ENCODE peak calls at places on chromosomes 2 and 18, in nine cellular contexts. Z is OCI-LY7, A is GM23248, F is HCT116, J is neural progenitor cell, B is GM23338, C is MM.1S, O is SK-N-SH, T is hepatocyte. E is an unnamed sample.

GRCh38 chr2:20218331-20219320 is 6.3 kb downstream of the SDC1 start:
- DNase-seq in A (no peak), B (no peak), F (no peak), Z (no peak), J (no peak), O (no peak), T (no peak), C (no peak), E (no peak)

GRCh38 chr18:35334821-35335220 is 9.4 kb downstream of the ZNF24 start:
- DNase-seq in F (no peak), A (peak), O (no peak), B (no peak), C (no peak), T (no peak), Z (no peak), J (no peak), E (peak)

GRCh38 chr18:46294751-46295150 is 190.6 kb downstream of the HAUS1 start:
- DNase-seq in F (no peak), B (no peak), A (no peak), J (no peak), O (no peak), C (no peak), Z (no peak), T (no peak), E (no peak)

GRCh38 chr2:76825409-76825970 is 696.7 kb downstream of the LRRTM4 start:
- DNase-seq in F (no peak), O (no peak), C (no peak), J (no peak), A (no peak), T (no peak), Z (no peak), B (no peak), E (no peak)

GRCh38 chr2:134647607-134648256 is 71.1 kb downstream of the TMEM163 start:
- DNase-seq in T (no peak), J (no peak), O (no peak), A (no peak), Z (no peak), F (no peak), C (no peak), B (no peak), E (no peak)

GRCh38 chr2:215878476-215879063 is 134.8 kb downstream of the MREG start:
- DNase-seq in J (no peak), T (no peak), Z (no peak), O (no peak), A (peak), B (no peak), F (no peak), C (no peak), E (peak)

GRCh38 chr2:165725421-165725820 is 68.6 kb downstream of the GALNT3 start:
- DNase-seq in J (no peak), Z (no peak), C (no peak), O (no peak), T (no peak), A (peak), B (no peak), F (no peak), E (peak)

GRCh38 chr2:159063677-159064076 is 95.2 kb downstream of the TANC1 start:
- DNase-seq in Z (no peak), O (no peak), B (no peak), J (no peak), A (no peak), F (no peak), T (no peak), C (no peak), E (no peak)

GRCh38 chr2:144944506-144945230 is 424.7 kb upstream of the ZEB2 start:
- DNase-seq in T (no peak), A (peak), Z (no peak), O (no peak), B (no peak), F (no peak), J (no peak), C (no peak), E (peak)

GRCh38 chr2:127448526-127448925 is 30.3 kb downstream of the PROC start:
- DNase-seq in B (no peak), J (no peak), Z (no peak), F (no peak), O (no peak), A (peak), T (no peak), C (no peak), E (peak)

GRCh38 chr2:160251566-160251965 is 51.5 kb upstream of the ITGB6 start:
- DNase-seq in F (no peak), B (no peak), O (no peak), Z (no peak), C (no peak), J (no peak), A (no peak), T (no peak), E (no peak)

GRCh38 chr2:239119346-239120126 is 271.7 kb downstream of the TWIST2 start:
- DNase-seq in T (no peak), B (no peak), O (no peak), Z (no peak), A (no peak), C (no peak), J (no peak), F (no peak), E (no peak)

GRCh38 chr2:189613650-189614420 is 33.2 kb upstream of the SLC40A1 start:
- DNase-seq in T (peak), A (peak), C (peak), F (no peak), O (peak), Z (no peak), J (no peak), B (no peak), E (no peak)

GRCh38 chr2:97936199-97936598 is 59.5 kb downstream of the TMEM131 start:
- DNase-seq in F (peak), Z (peak), C (peak), B (peak), O (no peak), T (peak), A (no peak), J (peak), E (peak)

GRCh38 chr2:70657246-70657645 is 103.6 kb upstream of the TGFA start:
- DNase-seq in O (no peak), Z (no peak), A (no peak), T (no peak), J (no peak), C (no peak), B (no peak), F (no peak), E (no peak)

GRCh38 chr18:62616331-62616805 is 93.5 kb downstream of the ZCCHC2 start:
- DNase-seq in C (no peak), A (peak), T (no peak), J (no peak), B (no peak), F (no peak), O (no peak), Z (no peak), E (no peak)

GRCh38 chr2:61371027-61371426 is 99.9 kb downstream of the USP34 start:
- DNase-seq in B (no peak), T (no peak), F (no peak), Z (no peak), A (peak), C (no peak), J (no peak), O (no peak), E (peak)

GRCh38 chr2:8169443-8169842 is 512.4 kb upstream of the ID2 start:
- DNase-seq in B (no peak), C (no peak), T (no peak), F (no peak), A (peak), O (no peak), J (no peak), Z (no peak), E (peak)

GRCh38 chr2:196160101-196160500 is 11.3 kb downstream of the STK17B start:
- DNase-seq in O (no peak), A (peak), B (peak), T (peak), J (peak), C (peak), Z (peak), F (peak), E (peak)

GRCh38 chr18:8153887-8154583 is 455.2 kb upstream of the RAB12 start:
- DNase-seq in A (peak), J (no peak), C (no peak), O (no peak), B (no peak), F (no peak), T (no peak), Z (no peak), E (peak)

GRCh38 chr2:189492451-189492850 is 51.2 kb downstream of the WDR75 start:
- DNase-seq in C (no peak), T (no peak), Z (no peak), O (no peak), A (peak), F (no peak), J (no peak), B (no peak), E (peak)

GRCh38 chr2:108404784-108405397 is 27.1 kb downstream of the SULT1C4 start:
- DNase-seq in C (no peak), T (no peak), O (no peak), J (no peak), A (no peak), B (no peak), Z (no peak), F (no peak), E (no peak)

GRCh38 chr2:38508311-38509039 is 94.3 kb downstream of the HNRNPLL start:
- DNase-seq in J (peak), Z (peak), C (peak), B (peak), F (peak), O (peak), A (peak), T (peak), E (peak)

GRCh38 chr2:10271946-10272345 is 30.8 kb upstream of the HPCAL1 start:
- DNase-seq in Z (no peak), F (no peak), C (no peak), O (peak), B (no peak), T (no peak), J (no peak), A (no peak), E (peak)

GRCh38 chr18:50855976-50856772 is 22.7 kb upstream of the ME2 start:
- DNase-seq in Z (no peak), B (no peak), J (no peak), O (no peak), A (peak), C (no peak), T (no peak), F (no peak), E (no peak)

GRCh38 chr2:84077504-84077903 is 381.6 kb downstream of the SUCLG1 start:
- DNase-seq in T (peak), F (peak), B (peak), O (peak), J (peak), C (peak), A (peak), Z (peak), E (peak)

GRCh38 chr2:237715459-237715947 is 83.1 kb upstream of the RBM44 start:
- DNase-seq in F (no peak), A (no peak), B (no peak), O (no peak), T (peak), J (no peak), Z (no peak), C (no peak), E (no peak)

GRCh38 chr18:13471971-13472628 is 253.5 kb downstream of the LDLRAD4 start:
- DNase-seq in A (no peak), J (peak), F (no peak), T (no peak), Z (no peak), C (no peak), B (peak), O (no peak), E (no peak)

GRCh38 chr2:80102026-80102425 is 202.5 kb downstream of the LRRTM1 start:
- DNase-seq in F (no peak), Z (no peak), B (no peak), T (no peak), C (no peak), A (peak), O (no peak), J (no peak), E (peak)

GRCh38 chr18:23141022-23141999 is 6.0 kb downstream of the CABLES1 start:
- DNase-seq in F (no peak), C (no peak), Z (no peak), A (peak), T (peak), O (peak), B (no peak), J (no peak), E (no peak)

GRCh38 chr2:4690913-4691312 is 987.5 kb downstream of the DCDC2C start:
- DNase-seq in T (no peak), B (no peak), A (no peak), C (no peak), O (no peak), J (no peak), Z (no peak), F (no peak), E (no peak)

GRCh38 chr2:88903744-88904353 is 212.4 kb downstream of the RPIA start:
- DNase-seq in Z (no peak), F (peak), B (peak), J (no peak), A (peak), C (peak), O (peak), T (no peak), E (peak)

GRCh38 chr2:68238955-68239822 is 13.1 kb downstream of the PPP3R1 start:
- DNase-seq in B (no peak), F (no peak), A (peak), C (no peak), J (no peak), Z (no peak), O (no peak), T (no peak), E (no peak)

GRCh38 chr2:83022631-83023210 is 1436.4 kb downstream of the SUCLG1 start:
- DNase-seq in O (no peak), J (no peak), T (no peak), A (no peak), F (no peak), C (no peak), B (no peak), Z (no peak), E (peak)

GRCh38 chr2:145413261-145413660 is 893.3 kb upstream of the ZEB2 start:
- DNase-seq in C (no peak), Z (peak), J (no peak), B (no peak), T (no peak), A (no peak), O (no peak), F (no peak), E (no peak)

GRCh38 chr18:41751652-41752051 is 203.4 kb upstream of the PIK3C3 start:
- DNase-seq in T (no peak), A (no peak), F (no peak), J (no peak), B (no peak), C (no peak), Z (no peak), O (no peak), E (no peak)

GRCh38 chr2:207734264-207734635 is 22.8 kb downstream of the CCNYL1 start:
- DNase-seq in T (peak), J (no peak), Z (peak), B (no peak), O (peak), A (peak), C (no peak), F (peak), E (peak)

GRCh38 chr2:239178954-239179353 is 221.9 kb downstream of the HDAC4 start:
- DNase-seq in F (no peak), O (no peak), T (no peak), B (no peak), A (no peak), C (no peak), Z (no peak), J (no peak), E (no peak)

DNA sequence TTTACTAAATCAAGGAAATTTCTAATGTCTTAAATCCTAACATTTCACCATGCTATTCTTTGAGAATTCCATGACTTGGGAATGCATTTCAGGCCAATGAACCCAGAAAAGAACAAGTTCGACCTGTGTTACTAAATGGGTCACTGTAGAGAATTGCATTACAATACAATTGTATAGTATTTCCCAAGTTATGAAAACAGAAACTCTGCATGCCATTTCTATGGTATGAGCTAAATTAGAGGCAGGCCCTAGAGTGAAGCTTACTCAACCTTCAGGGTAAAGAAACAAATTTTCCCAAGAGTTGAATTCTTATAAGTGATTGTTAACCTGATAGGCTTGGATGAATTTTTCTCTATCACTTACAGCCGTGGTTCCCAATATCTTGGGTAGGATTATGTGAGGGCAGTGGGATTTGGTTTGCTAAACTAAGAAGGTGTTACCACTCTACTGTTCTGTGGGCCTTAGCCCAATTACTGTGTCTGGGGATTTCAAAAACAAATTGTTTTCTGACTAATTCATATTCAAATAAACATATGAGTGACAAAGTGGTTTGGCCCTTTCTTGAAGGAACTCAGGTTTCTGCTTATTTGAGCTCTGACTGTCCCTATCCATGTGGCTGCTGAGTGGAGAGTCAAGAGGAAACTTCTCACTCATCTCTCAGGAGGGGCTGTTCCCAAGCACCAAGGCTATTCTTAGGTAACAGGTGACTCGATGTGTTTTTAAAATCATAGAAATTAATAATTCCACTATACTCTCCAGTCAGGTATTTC is 11.2 kb upstream of the SERPINB7 start:
- DNase-seq in B (no peak), Z (no peak), F (no peak), T (no peak), O (no peak), J (no peak), A (peak), C (no peak), E (peak)
- TF ChIP-seq EZH2phosphoT487 in B (no peak), Z (no peak), F (no peak), T (no peak), O (no peak), J (no peak), A (no peak), C (no peak), E (no peak)

GRCh38 chr2:172813314-172813888 is 77.8 kb downstream of the RAPGEF4 start:
- DNase-seq in J (no peak), B (peak), Z (no peak), A (peak), C (no peak), F (no peak), O (peak), T (peak), E (peak)
- TF ChIP-seq EZH2phosphoT487 in J (no peak), B (no peak), Z (no peak), A (no peak), C (no peak), F (no peak), O (no peak), T (no peak), E (no peak)

DNA sequence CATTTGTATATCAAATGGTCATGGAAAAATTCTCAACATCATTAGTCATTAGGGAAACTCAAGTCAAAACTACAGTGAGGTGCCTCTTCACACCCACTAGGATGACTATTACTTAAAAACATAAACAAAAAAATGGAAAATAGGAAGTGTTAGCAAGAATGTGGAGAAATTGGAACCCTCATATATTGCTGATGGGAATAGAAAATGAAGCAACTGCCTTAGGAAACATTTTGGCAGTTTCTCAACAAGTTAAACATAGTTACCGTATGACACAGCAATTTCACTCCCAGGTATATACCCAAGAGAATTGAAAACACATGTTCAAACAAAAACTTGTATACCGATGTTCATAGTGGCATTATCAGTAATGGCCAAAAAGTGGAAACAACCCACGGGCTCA is 18.1 kb upstream of the CYP26B1 start:
- DNase-seq in A (peak), O (no peak), F (no peak), C (no peak), T (no peak), J (no peak), B (no peak), Z (no peak), E (peak)
- TF ChIP-seq EZH2phosphoT487 in A (no peak), O (no peak), F (no peak), C (no peak), T (no peak), J (no peak), B (no peak), Z (no peak), E (no peak)

DNA sequence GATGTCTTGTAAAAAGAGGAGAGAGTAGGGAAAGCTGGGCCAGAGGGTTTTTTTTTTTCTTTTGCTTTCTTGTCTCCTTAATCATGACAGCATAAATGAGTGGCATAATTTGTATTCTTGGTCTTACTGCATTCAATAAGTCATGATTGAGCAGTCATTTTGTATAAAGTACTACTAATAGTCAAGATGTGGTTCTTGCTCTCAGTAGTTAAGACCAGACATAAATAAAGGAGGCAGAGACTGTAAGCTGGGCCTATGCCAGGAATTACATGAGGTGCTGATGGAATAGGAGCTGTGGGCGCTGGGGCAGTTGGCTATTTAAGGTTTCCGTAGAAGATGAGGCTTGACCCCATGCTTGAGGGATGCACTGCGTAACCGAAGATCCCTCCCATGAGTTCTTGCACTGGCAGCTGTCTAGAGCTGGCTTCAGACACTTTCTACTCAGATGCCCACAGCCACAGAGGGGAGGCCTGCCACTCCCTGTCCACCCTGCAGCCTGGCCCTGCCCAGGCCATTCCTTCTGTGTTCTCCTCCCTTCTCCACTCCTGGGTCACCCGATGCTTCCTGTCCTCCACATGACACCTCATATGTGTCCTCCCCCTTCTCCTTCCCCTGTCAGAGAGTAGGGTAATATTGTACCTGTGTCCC is 150.9 kb upstream of the REV1 start:
- DNase-seq in O (no peak), T (no peak), A (no peak), C (no peak), F (no peak), B (no peak), Z (no peak), J (no peak), E (no peak)
- TF ChIP-seq EZH2phosphoT487 in O (no peak), T (no peak), A (no peak), C (no peak), F (no peak), B (no peak), Z (no peak), J (no peak), E (no peak)

GRCh38 chr2:74747411-74748080 is 86.4 kb upstream of the HK2 start:
- DNase-seq in O (no peak), J (no peak), A (peak), B (no peak), T (peak), C (no peak), Z (no peak), F (no peak), E (no peak)
- TF ChIP-seq EZH2phosphoT487 in O (no peak), J (no peak), A (no peak), B (no peak), T (no peak), C (no peak), Z (no peak), F (no peak), E (no peak)

E was measured in PC-3.